ENCODE peak calls at places on chromosomes 6 and 20, in five cellular contexts. P is H9, L is mesenchymal stem cell, B is H1, D is mesendoderm. T is an unnamed sample.

GRCh38 chr6:128882560-128882959 is 378 bp upstream of the LAMA2 start:
- DNase-seq in L (no peak), D (peak), B (no peak), P (peak), T (peak)

GRCh38 chr6:18493421-18493891 is 106.3 kb downstream of the RNF144B start:
- DNase-seq in P (no peak), L (no peak), D (peak), B (no peak), T (no peak)

GRCh38 chr6:155013457-155013876 is 18.4 kb downstream of the TIAM2 start:
- DNase-seq in P (no peak), D (no peak), L (no peak), B (no peak), T (peak)

GRCh38 chr6:21393426-21394165 is 200.0 kb upstream of the SOX4 start:
- DNase-seq in L (no peak), P (no peak), B (no peak), D (peak), T (no peak)

GRCh38 chr6:53565886-53566285 is 21.0 kb upstream of the GCLC start:
- DNase-seq in D (no peak), B (no peak), P (no peak), L (peak), T (peak)

GRCh38 chr20:36832791-36833190 is 43.1 kb upstream of the TLDC2 start:
- DNase-seq in P (no peak), B (no peak), L (peak), D (no peak), T (no peak)

GRCh38 chr6:89895273-89895874 is 1.1 kb downstream of the GJA10 start:
- DNase-seq in L (peak), D (peak), B (no peak), P (peak), T (peak)

GRCh38 chr6:132194529-132194928 is 206.7 kb downstream of the MOXD1 start:
- DNase-seq in D (no peak), P (no peak), B (no peak), L (no peak), T (no peak)

GRCh38 chr6:159758031-159759001 is 3.5 kb upstream of the ACAT2 start:
- DNase-seq in B (no peak), P (peak), L (peak), D (peak), T (peak)

GRCh38 chr6:108117427-108118358 is 43.2 kb upstream of the OSTM1 start:
- DNase-seq in B (no peak), P (peak), L (peak), D (peak), T (peak)

DNA sequence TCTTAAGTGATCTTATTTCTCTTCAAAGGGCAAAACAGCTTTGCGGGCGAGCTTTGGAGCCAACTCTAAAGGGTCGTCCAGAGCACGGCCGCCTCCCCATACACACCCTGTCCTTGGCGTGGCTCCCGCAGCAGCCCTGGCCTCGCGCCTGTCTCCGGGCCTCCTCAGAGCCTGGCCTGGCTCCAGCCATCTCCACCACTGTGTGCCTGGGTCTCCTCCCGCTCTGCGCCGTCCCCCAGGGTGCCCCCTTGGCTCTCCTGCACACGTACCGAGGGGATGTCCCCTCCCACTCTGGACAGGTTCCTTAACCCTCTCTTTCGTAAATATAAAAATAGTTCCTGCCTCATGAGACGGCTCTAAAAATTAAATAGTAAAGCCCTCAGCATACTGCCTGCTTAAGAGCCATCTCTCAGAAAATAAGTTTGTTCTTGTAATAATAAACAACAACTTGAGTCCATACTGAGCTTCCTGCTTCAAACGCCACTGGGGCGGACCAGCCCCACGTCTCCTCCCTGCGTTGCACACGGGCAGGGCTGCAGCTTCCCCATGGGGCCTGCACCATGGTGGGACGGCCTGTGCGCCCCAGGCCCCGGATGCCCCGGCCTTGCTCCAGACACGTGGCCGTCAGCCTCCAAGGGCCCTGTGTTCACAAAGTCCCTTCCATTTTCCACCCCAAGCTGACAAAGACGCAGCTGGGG is 226.2 kb downstream of the TTLL2 start:
- DNase-seq in B (no peak), P (no peak), L (no peak), D (no peak), T (no peak)
- H3K18ac ChIP-seq in B (no peak), P (no peak), L (no peak), D (no peak), T (no peak)

GRCh38 chr20:33653218-33653899 is 8.8 kb upstream of the C20orf144 start:
- DNase-seq in B (peak), L (peak), D (peak), P (peak), T (peak)
- H3K18ac ChIP-seq in B (no peak), L (no peak), D (no peak), P (no peak), T (no peak)

DNA sequence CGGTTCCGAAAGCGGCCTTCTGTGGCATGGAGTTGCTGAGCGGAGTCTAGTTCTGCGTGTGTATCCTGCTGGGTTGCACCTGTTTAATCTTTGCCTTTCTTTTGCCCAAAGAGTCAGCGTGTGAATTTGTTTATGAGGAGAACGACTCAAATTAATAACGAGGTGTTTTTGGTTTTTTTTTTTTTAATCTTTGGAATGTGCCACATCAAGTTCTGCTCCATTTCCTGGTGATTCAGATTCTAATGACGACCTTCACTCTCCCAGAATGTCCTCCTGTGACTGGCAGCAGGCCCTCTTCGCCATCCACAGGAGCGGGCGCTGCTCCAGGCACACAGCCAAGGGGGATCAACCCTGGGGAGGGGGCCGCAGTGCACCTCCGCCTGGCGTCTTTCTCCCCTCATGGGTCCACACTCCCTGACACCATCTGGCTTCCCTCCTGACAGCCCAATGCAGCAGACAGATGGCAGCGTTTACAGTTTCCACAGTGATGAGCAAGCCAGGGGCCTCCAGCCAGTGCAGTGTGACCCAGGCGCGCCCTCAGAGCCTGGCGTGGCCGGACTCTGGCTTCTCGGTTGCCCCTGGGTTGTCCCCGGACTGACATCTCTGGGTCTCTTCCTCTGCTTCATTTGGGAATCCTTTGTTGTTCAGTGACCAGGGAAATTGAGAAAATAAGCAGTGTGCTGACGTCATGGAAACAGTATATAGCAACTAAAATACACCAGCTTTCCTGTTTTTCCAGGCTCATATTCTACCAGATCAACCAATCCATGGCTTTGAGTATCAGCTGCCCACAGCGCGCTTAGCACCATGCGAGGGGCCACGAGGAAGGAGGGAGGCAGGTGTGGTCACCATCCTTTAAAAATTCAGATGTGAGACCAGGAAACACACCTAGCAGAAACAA is 27.4 kb upstream of the AFDN start:
- DNase-seq in L (peak), B (no peak), P (no peak), D (peak), T (no peak)
- H3K18ac ChIP-seq in L (no peak), B (no peak), P (no peak), D (no peak), T (no peak)

GRCh38 chr20:24653306-24653705 is 183.9 kb downstream of the SYNDIG1 start:
- DNase-seq in P (no peak), B (no peak), L (peak), D (no peak), T (peak)
- H3K18ac ChIP-seq in P (no peak), B (no peak), L (no peak), D (no peak), T (peak)

GRCh38 chr6:147624946-147625515 is 116.5 kb downstream of the SAMD5 start:
- DNase-seq in P (no peak), B (no peak), D (no peak), L (peak), T (no peak)

GRCh38 chr6:147621280-147621679 is 112.8 kb downstream of the SAMD5 start:
- DNase-seq in B (no peak), D (no peak), L (peak), P (no peak), T (peak)

DNA sequence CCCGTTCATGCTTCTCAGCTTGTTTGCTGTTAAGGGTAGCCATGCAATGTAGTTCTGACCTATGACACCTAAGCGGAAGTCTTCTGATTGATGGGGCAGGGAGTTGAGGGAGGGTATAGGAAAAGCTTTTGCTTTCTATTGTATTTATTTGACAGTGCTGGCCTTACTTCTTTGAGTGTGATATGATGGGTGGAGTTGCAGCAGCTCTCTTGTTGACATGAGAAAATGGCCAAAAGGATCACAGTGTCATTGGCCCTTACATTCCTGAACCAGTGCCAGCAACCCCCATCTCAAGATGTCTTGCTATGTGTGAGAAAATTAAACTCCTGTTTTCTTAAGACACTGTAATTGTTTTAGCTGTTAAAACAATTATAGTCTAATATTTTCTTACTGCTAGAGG is 117.5 kb downstream of the SAMD5 start:
- DNase-seq in P (no peak), D (no peak), B (no peak), L (no peak), T (no peak)
- H3K18ac ChIP-seq in P (no peak), D (no peak), B (no peak), L (no peak), T (no peak)

GRCh38 chr6:170298688-170299087 is 7.8 kb upstream of the DLL1 start:
- DNase-seq in P (no peak), D (no peak), B (no peak), L (no peak), T (no peak)
- H3K18ac ChIP-seq in P (no peak), D (no peak), B (no peak), L (no peak), T (no peak)

DNA sequence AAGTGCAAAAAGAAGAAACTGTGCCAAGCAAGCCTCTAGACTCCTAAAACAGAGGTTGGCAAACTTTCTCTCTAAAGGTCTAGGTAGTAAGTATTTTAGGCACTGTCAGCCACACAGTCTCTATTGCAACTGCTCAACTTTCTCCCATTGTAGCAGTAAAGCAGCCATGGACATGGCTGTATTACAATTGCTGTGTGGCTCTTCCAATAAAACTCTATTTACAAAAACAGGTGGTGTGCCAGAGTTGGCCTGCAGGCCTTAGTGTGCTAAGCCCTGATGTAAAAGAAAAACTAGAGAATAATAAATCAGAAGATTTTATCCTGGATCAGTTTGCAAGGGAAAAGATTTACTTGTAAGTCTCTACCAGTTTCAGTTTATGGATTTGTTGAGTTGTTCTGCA is 74.0 kb downstream of the CRYBG1 start:
- DNase-seq in D (no peak), B (no peak), P (no peak), L (no peak), T (no peak)
- H3K18ac ChIP-seq in D (no peak), B (no peak), P (no peak), L (no peak), T (no peak)

GRCh38 chr20:57142667-57143066 is 123.8 kb downstream of the BMP7 start:
- DNase-seq in L (no peak), B (no peak), D (no peak), P (no peak), T (no peak)
- H3K18ac ChIP-seq in L (no peak), B (no peak), D (no peak), P (no peak), T (no peak)

GRCh38 chr20:24737212-24737850 is 211.7 kb upstream of the CST7 start:
- DNase-seq in L (no peak), B (no peak), P (no peak), D (peak), T (no peak)
- H3K18ac ChIP-seq in L (no peak), B (no peak), P (no peak), D (no peak), T (no peak)

T was measured in IMR-90.